ENCODE peak calls at places on chromosomes 5 and 9, in seven cellular contexts. A is activated CD4-positive, alpha-beta T cell treated with anti-CD3 and anti-CD28 coated beads, Interleukin-2, amount 50 U/mL, for 24 hours; T is Kasumi-1; I is SW 1271; S is sigmoid colon; O is substantia nigra; M is tibial artery. B is an unnamed sample.

GRCh38 chr9:70044450-70045307 is 1.0 kb downstream of the MAMDC2 start:
- DNase-seq in A (no peak), T (no peak), I (no peak), S (peak), O (no peak), M (peak), B (no peak)

GRCh38 chr5:6291961-6292360 is 86.4 kb downstream of the MED10 start:
- DNase-seq in A (no peak), T (peak), I (peak), S (no peak), O (no peak), M (no peak), B (no peak)

GRCh38 chr9:69139596-69139995 is 34.5 kb upstream of the TJP2 start:
- DNase-seq in A (no peak), T (no peak), I (no peak), S (no peak), O (no peak), M (no peak), B (no peak)

GRCh38 chr5:91190333-91190680 is 192.8 kb downstream of the ARRDC3 start:
- DNase-seq in A (no peak), T (no peak), I (no peak), S (no peak), O (no peak), M (no peak), B (no peak)

GRCh38 chr9:133485531-133486260 is 6.8 kb upstream of the SLC2A6 start:
- DNase-seq in A (no peak), T (peak), I (no peak), S (no peak), O (no peak), M (no peak), B (no peak)

GRCh38 chr5:73412597-73412988 is 36.0 kb downstream of the FOXD1 start:
- DNase-seq in A (no peak), T (no peak), I (peak), S (no peak), O (no peak), M (no peak), B (no peak)

GRCh38 chr5:163401271-163401670 is 36.1 kb upstream of the CCNG1 start:
- DNase-seq in A (no peak), T (no peak), I (no peak), S (no peak), O (no peak), M (no peak), B (no peak)

GRCh38 chr5:42784132-42784531 is 27.5 kb downstream of the CCDC152 start:
- DNase-seq in A (no peak), T (no peak), I (no peak), S (no peak), O (no peak), M (no peak), B (no peak)

GRCh38 chr9:29556317-29556716 is 1983.0 kb upstream of the C9orf72 start:
- DNase-seq in A (no peak), T (peak), I (no peak), S (no peak), O (no peak), M (no peak), B (no peak)